ENCODE peak calls at places on chromosomes 13 and 19, in nine cellular contexts. F is ovary; U is left lung; L is effector memory CD4-positive, alpha-beta T cell; B is neural progenitor cell; H is Peyer's patch; I is OCI-LY7; C is psoas muscle; V is suprapubic skin. Z is an unnamed sample.

GRCh38 chr13:26037302-26037701 is 14.5 kb downstream of the SHISA2 start:
- DNase-seq in F (no peak), U (no peak), L (no peak), B (peak; percentile 84), H (no peak), I (peak; percentile 37), C (no peak), V (no peak), Z (no peak)

GRCh38 chr13:78100481-78100880 is 181.8 kb upstream of the EDNRB start:
- DNase-seq in F (no peak), U (no peak), L (no peak), B (no peak), H (no peak), I (no peak), C (no peak), V (no peak), Z (no peak)

GRCh38 chr13:50678464-50679162 is 164.9 kb downstream of the DLEU7 start:
- DNase-seq in F (no peak), U (no peak), L (no peak), B (no peak), H (no peak), I (no peak), C (no peak), V (no peak), Z (no peak)

GRCh38 chr13:72204291-72204690 is 337.3 kb upstream of the DACH1 start:
- DNase-seq in F (no peak), U (no peak), L (no peak), B (no peak), H (no peak), I (no peak), C (no peak), V (no peak), Z (no peak)

GRCh38 chr13:41613471-41613870 is 156.1 kb downstream of the RGCC start:
- DNase-seq in F (no peak), U (no peak), L (no peak), B (peak; percentile 15), H (no peak), I (no peak), C (no peak), V (no peak), Z (no peak)

GRCh38 chr13:29162638-29163037 is 342.5 kb downstream of the MTUS2 start:
- DNase-seq in F (no peak), U (no peak), L (no peak), B (no peak), H (no peak), I (no peak), C (no peak), V (no peak), Z (no peak)

GRCh38 chr19:47623921-47624391 is 15.0 kb downstream of the BICRA start:
- DNase-seq in F (no peak), U (peak; percentile 35), L (no peak), B (no peak), H (peak; percentile 74), I (no peak), C (no peak), V (no peak), Z (no peak)

GRCh38 chr19:39408392-39409206 is 2.0 kb downstream of the ZFP36 start:
- DNase-seq in F (peak; percentile 64), U (no peak), L (no peak), B (peak; percentile 26), H (no peak), I (no peak), C (peak; percentile 70), V (no peak), Z (no peak)

GRCh38 chr19:31231181-31231580 is 118.1 kb downstream of the TSHZ3 start:
- DNase-seq in F (no peak), U (no peak), L (no peak), B (no peak), H (no peak), I (no peak), C (no peak), V (no peak), Z (no peak)

GRCh38 chr19:28067882-28068281 is 1145.1 kb downstream of the UQCRFS1 start:
- DNase-seq in F (no peak), U (no peak), L (no peak), B (no peak), H (no peak), I (no peak), C (no peak), V (no peak), Z (no peak)

GRCh38 chr13:98284677-98285076 is 107.6 kb upstream of the RNF113B start:
- DNase-seq in F (no peak), U (no peak), L (no peak), B (no peak), H (no peak), I (no peak), C (no peak), V (no peak), Z (no peak)

GRCh38 chr13:112981361-112981905 is 12.4 kb downstream of the MCF2L start:
- DNase-seq in F (no peak), U (peak; percentile 66), L (no peak), B (no peak), H (no peak), I (no peak), C (no peak), V (no peak), Z (no peak)

GRCh38 chr13:107680115-107680514 is 535.2 kb downstream of the LIG4 start:
- DNase-seq in F (no peak), U (no peak), L (no peak), B (no peak), H (no peak), I (no peak), C (no peak), V (no peak), Z (no peak)

GRCh38 chr19:2185734-2186070 is 22.0 kb downstream of the DOT1L start:
- DNase-seq in F (no peak), U (no peak), L (no peak), B (no peak), H (no peak), I (no peak), C (no peak), V (no peak), Z (no peak)

GRCh38 chr19:2186071-2186846 is 22.5 kb downstream of the DOT1L start:
- DNase-seq in F (peak; percentile 85), U (no peak), L (no peak), B (peak; percentile 39), H (peak; percentile 66), I (no peak), C (peak; percentile 96), V (peak; percentile 90), Z (peak; percentile 64)

GRCh38 chr19:2184422-2185012 is 20.8 kb downstream of the DOT1L start:
- DNase-seq in F (no peak), U (no peak), L (no peak), B (no peak), H (no peak), I (no peak), C (no peak), V (no peak), Z (no peak)

GRCh38 chr19:2188708-2189385 is 25.1 kb downstream of the DOT1L start:
- DNase-seq in F (no peak), U (no peak), L (no peak), B (no peak), H (no peak), I (no peak), C (no peak), V (no peak), Z (no peak)

DNA sequence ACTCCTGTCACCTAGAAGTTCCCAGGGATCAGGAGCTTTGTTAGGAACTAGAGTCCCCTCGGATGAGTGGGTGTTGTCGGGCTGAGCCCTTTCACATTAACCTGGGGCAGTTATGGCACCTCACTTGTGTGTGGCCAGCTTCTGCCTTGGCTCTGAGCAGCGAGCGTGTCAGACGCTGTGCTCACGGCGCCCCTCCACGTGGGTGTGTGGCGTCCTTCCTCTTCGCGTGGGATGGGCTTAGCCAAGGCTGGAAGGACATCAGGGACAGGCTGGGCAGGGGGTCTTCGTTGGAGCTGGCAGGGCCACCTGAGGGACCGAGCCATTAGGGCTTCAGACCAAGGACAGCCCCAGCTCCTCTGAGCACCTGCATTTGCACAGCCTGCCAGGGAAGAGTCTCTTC is 23.4 kb downstream of the DOT1L start:
- DNase-seq in F (no peak), U (no peak), L (no peak), B (no peak), H (no peak), I (no peak), C (no peak), V (no peak), Z (no peak)
- H3K4me1 ChIP-seq in F (peaks cover 14% of the 10 kb centered on the region), U (peaks cover 27% of the 10 kb centered on the region), L (no peaks in the 10 kb centered on the region), B (no peaks in the 10 kb centered on the region), H (no peaks in the 10 kb centered on the region), I (peaks cover 16% of the 10 kb centered on the region), C (peaks cover 54% of the 10 kb centered on the region), V (peaks cover 28% of the 10 kb centered on the region), Z (peaks cover 48% of the 10 kb centered on the region)

GRCh38 chr13:87986639-87987250 is 315.6 kb downstream of the SLITRK5 start:
- DNase-seq in F (no peak), U (no peak), L (no peak), B (no peak), H (no peak), I (no peak), C (no peak), V (no peak), Z (no peak)
- H3K4me1 ChIP-seq in F (no peaks in the 10 kb centered on the region), U (no peaks in the 10 kb centered on the region), L (no peaks in the 10 kb centered on the region), B (no peaks in the 10 kb centered on the region), H (no peaks in the 10 kb centered on the region), I (no peaks in the 10 kb centered on the region), C (no peaks in the 10 kb centered on the region), V (no peaks in the 10 kb centered on the region), Z (no peaks in the 10 kb centered on the region)

GRCh38 chr19:35089554-35089953 is 26.1 kb upstream of the FXYD3 start:
- DNase-seq in F (no peak), U (peak; percentile 10), L (no peak), B (no peak), H (no peak), I (no peak), C (no peak), V (no peak), Z (no peak)
- H3K4me1 ChIP-seq in F (no peaks in the 10 kb centered on the region), U (no peaks in the 10 kb centered on the region), L (no peaks in the 10 kb centered on the region), B (no peaks in the 10 kb centered on the region), H (no peaks in the 10 kb centered on the region), I (peaks cover 67% of the 10 kb centered on the region), C (peaks cover 3% of the 10 kb centered on the region), V (peaks cover 31% of the 10 kb centered on the region), Z (no peaks in the 10 kb centered on the region)

DNA sequence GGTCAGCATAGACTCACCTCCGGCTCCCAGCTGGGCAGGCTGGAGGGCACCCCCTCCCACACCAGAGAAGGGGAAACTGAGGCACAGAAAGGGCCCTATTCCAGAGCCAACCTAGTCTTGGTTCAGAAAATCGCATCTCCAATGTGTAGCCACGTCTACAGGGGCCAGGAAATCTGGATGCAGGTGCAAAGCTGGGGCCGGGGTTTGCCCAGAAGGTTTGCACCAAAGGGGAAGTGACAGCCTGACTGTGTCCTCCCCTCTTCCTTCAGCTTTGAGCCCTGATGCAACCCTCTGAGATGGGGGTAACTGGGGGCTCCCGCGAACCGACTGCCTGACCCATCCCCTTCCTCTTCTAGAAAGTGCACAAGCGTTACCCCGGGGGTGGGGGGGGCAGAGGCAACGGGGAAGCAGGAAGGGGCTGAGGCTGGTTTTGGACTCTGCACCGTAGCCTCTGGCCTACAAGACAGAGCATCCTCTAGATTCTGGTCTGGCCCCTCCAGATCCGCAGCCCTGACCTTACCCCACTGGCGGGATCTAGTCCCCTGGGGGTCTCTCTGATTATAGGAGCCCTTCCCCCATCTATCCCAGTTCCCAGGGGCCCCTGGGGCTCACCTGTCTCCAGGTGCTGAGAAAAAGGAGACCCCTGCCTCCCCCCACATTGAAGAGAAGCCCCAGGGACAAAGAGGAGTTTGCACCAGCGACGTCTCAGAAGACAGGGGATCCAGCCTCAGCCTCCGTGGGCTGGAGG is 1.1 kb upstream of the ONECUT3 start:
- DNase-seq in F (no peak), U (peak; percentile 31), L (no peak), B (no peak), H (no peak), I (peak; percentile 65), C (no peak), V (no peak), Z (no peak)
- H3K4me1 ChIP-seq in F (peaks cover 2% of the 10 kb centered on the region), U (peaks cover 5% of the 10 kb centered on the region), L (peaks cover 47% of the 10 kb centered on the region), B (peaks cover 29% of the 10 kb centered on the region), H (peaks cover 8% of the 10 kb centered on the region), I (peaks cover 28% of the 10 kb centered on the region), C (peaks cover 11% of the 10 kb centered on the region), V (peaks cover 43% of the 10 kb centered on the region), Z (peaks cover 9% of the 10 kb centered on the region)

Z was measured in ascending aorta.